ENCODE peak calls at places on chromosomes 6 and 20, in six cellular contexts. One of them, this sample, is unnamed.

GRCh38 chr6:99121748-99122147 is 174.0 kb upstream of the FBXL4 start:
- DNase-seq in WTC11: no peak
- DNase-seq in non-pigmented ciliary epithelial cell: no peak
- DNase-seq in hippocampal formation: no peak
- DNase-seq in stimulated activated naive CD4-positive, alpha-beta T cell: no peak
- DNase-seq in epithelial cell of esophagus: peak; percentile 92
- DNase-seq in this sample: no peak

GRCh38 chr20:16926626-16927025 is 178.5 kb downstream of the OTOR start:
- DNase-seq in WTC11: no peak
- DNase-seq in non-pigmented ciliary epithelial cell: no peak
- DNase-seq in hippocampal formation: no peak
- DNase-seq in stimulated activated naive CD4-positive, alpha-beta T cell: no peak
- DNase-seq in epithelial cell of esophagus: no peak
- DNase-seq in this sample: no peak

GRCh38 chr6:135555550-135555949 is 58.0 kb upstream of the AHI1 start:
- DNase-seq in WTC11: no peak
- DNase-seq in non-pigmented ciliary epithelial cell: no peak
- DNase-seq in hippocampal formation: no peak
- DNase-seq in stimulated activated naive CD4-positive, alpha-beta T cell: no peak
- DNase-seq in epithelial cell of esophagus: no peak
- DNase-seq in this sample: no peak

GRCh38 chr20:22686097-22686496 is 101.7 kb upstream of the FOXA2 start:
- DNase-seq in WTC11: peak; percentile 69
- DNase-seq in non-pigmented ciliary epithelial cell: peak; percentile 9
- DNase-seq in hippocampal formation: no peak
- DNase-seq in stimulated activated naive CD4-positive, alpha-beta T cell: no peak
- DNase-seq in epithelial cell of esophagus: peak; percentile 82
- DNase-seq in this sample: peak; percentile 54

GRCh38 chr6:141467881-141468280 is 664.8 kb upstream of the GJE1 start:
- DNase-seq in WTC11: no peak
- DNase-seq in non-pigmented ciliary epithelial cell: peak; percentile 31
- DNase-seq in hippocampal formation: no peak
- DNase-seq in stimulated activated naive CD4-positive, alpha-beta T cell: no peak
- DNase-seq in epithelial cell of esophagus: no peak
- DNase-seq in this sample: no peak

GRCh38 chr6:81265106-81265505 is 487.4 kb downstream of the TENT5A start:
- DNase-seq in WTC11: no peak
- DNase-seq in non-pigmented ciliary epithelial cell: peak; percentile 27
- DNase-seq in hippocampal formation: no peak
- DNase-seq in stimulated activated naive CD4-positive, alpha-beta T cell: no peak
- DNase-seq in epithelial cell of esophagus: no peak
- DNase-seq in this sample: no peak

GRCh38 chr20:22966787-22967464 is 68.2 kb upstream of the SSTR4 start:
- DNase-seq in WTC11: no peak
- DNase-seq in non-pigmented ciliary epithelial cell: no peak
- DNase-seq in hippocampal formation: no peak
- DNase-seq in stimulated activated naive CD4-positive, alpha-beta T cell: no peak
- DNase-seq in epithelial cell of esophagus: peak; percentile 75
- DNase-seq in this sample: no peak

GRCh38 chr6:169902070-169902469 is 150.6 kb downstream of the ERMARD start:
- DNase-seq in WTC11: no peak
- DNase-seq in non-pigmented ciliary epithelial cell: no peak
- DNase-seq in hippocampal formation: no peak
- DNase-seq in stimulated activated naive CD4-positive, alpha-beta T cell: no peak
- DNase-seq in epithelial cell of esophagus: no peak
- DNase-seq in this sample: no peak

GRCh38 chr20:46188866-46189265 is 70.8 kb downstream of the CD40 start:
- DNase-seq in WTC11: no peak
- DNase-seq in non-pigmented ciliary epithelial cell: no peak
- DNase-seq in hippocampal formation: no peak
- DNase-seq in stimulated activated naive CD4-positive, alpha-beta T cell: no peak
- DNase-seq in epithelial cell of esophagus: no peak
- DNase-seq in this sample: no peak

GRCh38 chr6:111750147-111750546 is 123.1 kb downstream of the FYN start:
- DNase-seq in WTC11: no peak
- DNase-seq in non-pigmented ciliary epithelial cell: no peak
- DNase-seq in hippocampal formation: no peak
- DNase-seq in stimulated activated naive CD4-positive, alpha-beta T cell: no peak
- DNase-seq in epithelial cell of esophagus: no peak
- DNase-seq in this sample: no peak

GRCh38 chr6:1872649-1873131 is 263.0 kb downstream of the FOXC1 start:
- DNase-seq in WTC11: peak; percentile 33
- DNase-seq in non-pigmented ciliary epithelial cell: no peak
- DNase-seq in hippocampal formation: peak; percentile 6
- DNase-seq in stimulated activated naive CD4-positive, alpha-beta T cell: no peak
- DNase-seq in epithelial cell of esophagus: peak; percentile 29
- DNase-seq in this sample: peak; percentile 68

GRCh38 chr20:63562461-63563185 is 8.7 kb downstream of the FNDC11 start:
- DNase-seq in WTC11: no peak
- DNase-seq in non-pigmented ciliary epithelial cell: no peak
- DNase-seq in hippocampal formation: no peak
- DNase-seq in stimulated activated naive CD4-positive, alpha-beta T cell: no peak
- DNase-seq in epithelial cell of esophagus: no peak
- DNase-seq in this sample: no peak

GRCh38 chr6:109095036-109095820 is at the start of gene CEP57L1:
- DNase-seq in WTC11: peak; percentile 99
- DNase-seq in non-pigmented ciliary epithelial cell: peak; percentile 84
- DNase-seq in hippocampal formation: peak; percentile 95
- DNase-seq in stimulated activated naive CD4-positive, alpha-beta T cell: peak; percentile 95
- DNase-seq in epithelial cell of esophagus: peak; percentile 97
- DNase-seq in this sample: peak; percentile 97

GRCh38 chr20:62985089-62985778 is 21.5 kb downstream of the BHLHE23 start:
- DNase-seq in WTC11: no peak
- DNase-seq in non-pigmented ciliary epithelial cell: no peak
- DNase-seq in hippocampal formation: no peak
- DNase-seq in stimulated activated naive CD4-positive, alpha-beta T cell: no peak
- DNase-seq in epithelial cell of esophagus: no peak
- DNase-seq in this sample: no peak

GRCh38 chr20:18050628-18051027 is 7.1 kb downstream of the OVOL2 start:
- DNase-seq in WTC11: no peak
- DNase-seq in non-pigmented ciliary epithelial cell: no peak
- DNase-seq in hippocampal formation: no peak
- DNase-seq in stimulated activated naive CD4-positive, alpha-beta T cell: no peak
- DNase-seq in epithelial cell of esophagus: no peak
- DNase-seq in this sample: no peak

GRCh38 chr6:170514908-170515307 is 38.2 kb downstream of the PSMB1 start:
- DNase-seq in WTC11: no peak
- DNase-seq in non-pigmented ciliary epithelial cell: no peak
- DNase-seq in hippocampal formation: no peak
- DNase-seq in stimulated activated naive CD4-positive, alpha-beta T cell: no peak
- DNase-seq in epithelial cell of esophagus: no peak
- DNase-seq in this sample: no peak

GRCh38 chr6:18861182-18861581 is 474.0 kb downstream of the RNF144B start:
- DNase-seq in WTC11: no peak
- DNase-seq in non-pigmented ciliary epithelial cell: no peak
- DNase-seq in hippocampal formation: no peak
- DNase-seq in stimulated activated naive CD4-positive, alpha-beta T cell: no peak
- DNase-seq in epithelial cell of esophagus: peak; percentile 83
- DNase-seq in this sample: no peak

GRCh38 chr6:30705620-30706019 is 11.5 kb downstream of the MDC1 start:
- DNase-seq in WTC11: no peak
- DNase-seq in non-pigmented ciliary epithelial cell: no peak
- DNase-seq in hippocampal formation: no peak
- DNase-seq in stimulated activated naive CD4-positive, alpha-beta T cell: no peak
- DNase-seq in epithelial cell of esophagus: no peak
- DNase-seq in this sample: no peak

GRCh38 chr20:52318601-52319000 is 127.0 kb upstream of the ZFP64 start:
- DNase-seq in WTC11: no peak
- DNase-seq in non-pigmented ciliary epithelial cell: no peak
- DNase-seq in hippocampal formation: no peak
- DNase-seq in stimulated activated naive CD4-positive, alpha-beta T cell: no peak
- DNase-seq in epithelial cell of esophagus: no peak
- DNase-seq in this sample: no peak

GRCh38 chr6:137690721-137691120 is 176.3 kb upstream of the TNFAIP3 start:
- DNase-seq in WTC11: no peak
- DNase-seq in non-pigmented ciliary epithelial cell: no peak
- DNase-seq in hippocampal formation: no peak
- DNase-seq in stimulated activated naive CD4-positive, alpha-beta T cell: no peak
- DNase-seq in epithelial cell of esophagus: no peak
- DNase-seq in this sample: no peak

GRCh38 chr20:44560229-44560628 is 22.1 kb upstream of the PKIG start:
- DNase-seq in WTC11: no peak
- DNase-seq in non-pigmented ciliary epithelial cell: no peak
- DNase-seq in hippocampal formation: no peak
- DNase-seq in stimulated activated naive CD4-positive, alpha-beta T cell: no peak
- DNase-seq in epithelial cell of esophagus: no peak
- DNase-seq in this sample: no peak

GRCh38 chr20:22536956-22537756 is 47.2 kb downstream of the FOXA2 start:
- DNase-seq in WTC11: no peak
- DNase-seq in non-pigmented ciliary epithelial cell: no peak
- DNase-seq in hippocampal formation: no peak
- DNase-seq in stimulated activated naive CD4-positive, alpha-beta T cell: no peak
- DNase-seq in epithelial cell of esophagus: no peak
- DNase-seq in this sample: no peak

GRCh38 chr20:5096463-5096862 is 23.3 kb downstream of the PCNA start:
- DNase-seq in WTC11: no peak
- DNase-seq in non-pigmented ciliary epithelial cell: no peak
- DNase-seq in hippocampal formation: no peak
- DNase-seq in stimulated activated naive CD4-positive, alpha-beta T cell: no peak
- DNase-seq in epithelial cell of esophagus: no peak
- DNase-seq in this sample: no peak

GRCh38 chr20:32536861-32537656 is 48.1 kb downstream of the NOL4L start:
- DNase-seq in WTC11: peak; percentile 42
- DNase-seq in non-pigmented ciliary epithelial cell: no peak
- DNase-seq in hippocampal formation: no peak
- DNase-seq in stimulated activated naive CD4-positive, alpha-beta T cell: peak; percentile 74
- DNase-seq in epithelial cell of esophagus: no peak
- DNase-seq in this sample: no peak

GRCh38 chr20:40811004-40811403 is 122.0 kb upstream of the MAFB start:
- DNase-seq in WTC11: no peak
- DNase-seq in non-pigmented ciliary epithelial cell: no peak
- DNase-seq in hippocampal formation: no peak
- DNase-seq in stimulated activated naive CD4-positive, alpha-beta T cell: no peak
- DNase-seq in epithelial cell of esophagus: no peak
- DNase-seq in this sample: no peak

GRCh38 chr20:32574296-32575226 is 10.6 kb downstream of the NOL4L start:
- DNase-seq in WTC11: no peak
- DNase-seq in non-pigmented ciliary epithelial cell: peak; percentile 67
- DNase-seq in hippocampal formation: no peak
- DNase-seq in stimulated activated naive CD4-positive, alpha-beta T cell: no peak
- DNase-seq in epithelial cell of esophagus: peak; percentile 63
- DNase-seq in this sample: no peak

This sample was measured in nephron progenitor cell.